ENCODE peak calls at places on chromosomes 7 and 10, in nine cellular contexts. One of them, this sample, is unnamed.
A peak's percentile ranks its signal among the peaks of the same experiment; 100 is the strongest.

GRCh38 chr7:146053492-146053891 is 63.1 kb upstream of the CNTNAP2 start:
- DNase-seq in activated naive CD4-positive, alpha-beta T cell treated with anti-CD3 and anti-CD28 coated beads, Interleukin-2, amount 10 ng/mL, durations not matched to agents 7 days and 5 days: no peak
- DNase-seq in Calu3: no peak
- DNase-seq in Ammon's horn: no peak
- DNase-seq in cardiac fibroblast: no peak
- DNase-seq in fibroblast of the aortic adventitia: no peak
- DNase-seq in HuH-7.5: no peak
- DNase-seq in KG1: no peak
- DNase-seq in NT2/D1: no peak
- DNase-seq in this sample: no peak

GRCh38 chr10:6840766-6841165 is 260.7 kb upstream of the PRKCQ start:
- DNase-seq in cardiac fibroblast: peak; percentile 82
- DNase-seq in KG1: no peak
- DNase-seq in HuH-7.5: no peak
- DNase-seq in NT2/D1: no peak
- DNase-seq in Ammon's horn: peak; percentile 21
- DNase-seq in fibroblast of the aortic adventitia: peak; percentile 68
- DNase-seq in activated naive CD4-positive, alpha-beta T cell treated with anti-CD3 and anti-CD28 coated beads, Interleukin-2, amount 10 ng/mL, durations not matched to agents 7 days and 5 days: no peak
- DNase-seq in Calu3: no peak
- DNase-seq in this sample: no peak

GRCh38 chr7:156650042-156650441 is 9.5 kb downstream of the RNF32 start:
- DNase-seq in KG1: no peak
- DNase-seq in activated naive CD4-positive, alpha-beta T cell treated with anti-CD3 and anti-CD28 coated beads, Interleukin-2, amount 10 ng/mL, durations not matched to agents 7 days and 5 days: peak; percentile 27
- DNase-seq in HuH-7.5: peak; percentile 43
- DNase-seq in fibroblast of the aortic adventitia: no peak
- DNase-seq in Calu3: peak; percentile 30
- DNase-seq in NT2/D1: no peak
- DNase-seq in Ammon's horn: no peak
- DNase-seq in cardiac fibroblast: no peak
- DNase-seq in this sample: no peak

GRCh38 chr10:112815238-112816032 is 134.6 kb upstream of the TCF7L2 start:
- DNase-seq in NT2/D1: no peak
- DNase-seq in Ammon's horn: no peak
- DNase-seq in activated naive CD4-positive, alpha-beta T cell treated with anti-CD3 and anti-CD28 coated beads, Interleukin-2, amount 10 ng/mL, durations not matched to agents 7 days and 5 days: no peak
- DNase-seq in fibroblast of the aortic adventitia: peak; percentile 44
- DNase-seq in KG1: no peak
- DNase-seq in cardiac fibroblast: peak; percentile 54
- DNase-seq in HuH-7.5: peak; percentile 52
- DNase-seq in Calu3: no peak
- DNase-seq in this sample: no peak

GRCh38 chr7:108316708-108317107 is 139.5 kb downstream of the NRCAM start:
- DNase-seq in cardiac fibroblast: no peak
- DNase-seq in Ammon's horn: no peak
- DNase-seq in Calu3: no peak
- DNase-seq in HuH-7.5: no peak
- DNase-seq in NT2/D1: no peak
- DNase-seq in fibroblast of the aortic adventitia: no peak
- DNase-seq in activated naive CD4-positive, alpha-beta T cell treated with anti-CD3 and anti-CD28 coated beads, Interleukin-2, amount 10 ng/mL, durations not matched to agents 7 days and 5 days: no peak
- DNase-seq in KG1: no peak
- DNase-seq in this sample: no peak

GRCh38 chr10:50325449-50326188 is 74.3 kb upstream of the ASAH2 start:
- DNase-seq in activated naive CD4-positive, alpha-beta T cell treated with anti-CD3 and anti-CD28 coated beads, Interleukin-2, amount 10 ng/mL, durations not matched to agents 7 days and 5 days: peak; percentile 20
- DNase-seq in NT2/D1: peak; percentile 35
- DNase-seq in cardiac fibroblast: peak; percentile 95
- DNase-seq in HuH-7.5: no peak
- DNase-seq in KG1: no peak
- DNase-seq in Calu3: peak; percentile 39
- DNase-seq in Ammon's horn: no peak
- DNase-seq in fibroblast of the aortic adventitia: peak; percentile 97
- DNase-seq in this sample: no peak

GRCh38 chr10:104143829-104144228 is 21.9 kb downstream of the SFR1 start:
- DNase-seq in Ammon's horn: no peak
- DNase-seq in activated naive CD4-positive, alpha-beta T cell treated with anti-CD3 and anti-CD28 coated beads, Interleukin-2, amount 10 ng/mL, durations not matched to agents 7 days and 5 days: no peak
- DNase-seq in Calu3: no peak
- DNase-seq in KG1: no peak
- DNase-seq in NT2/D1: no peak
- DNase-seq in fibroblast of the aortic adventitia: no peak
- DNase-seq in HuH-7.5: no peak
- DNase-seq in cardiac fibroblast: no peak
- DNase-seq in this sample: no peak

GRCh38 chr10:77458986-77459590 is 178.5 kb downstream of the KCNMA1 start:
- DNase-seq in activated naive CD4-positive, alpha-beta T cell treated with anti-CD3 and anti-CD28 coated beads, Interleukin-2, amount 10 ng/mL, durations not matched to agents 7 days and 5 days: no peak
- DNase-seq in NT2/D1: no peak
- DNase-seq in fibroblast of the aortic adventitia: peak; percentile 13
- DNase-seq in cardiac fibroblast: peak; percentile 6
- DNase-seq in Ammon's horn: no peak
- DNase-seq in HuH-7.5: no peak
- DNase-seq in Calu3: no peak
- DNase-seq in KG1: no peak
- DNase-seq in this sample: no peak

GRCh38 chr7:111090834-111091233 is at the start of gene LRRN3:
- DNase-seq in KG1: no peak
- DNase-seq in HuH-7.5: no peak
- DNase-seq in activated naive CD4-positive, alpha-beta T cell treated with anti-CD3 and anti-CD28 coated beads, Interleukin-2, amount 10 ng/mL, durations not matched to agents 7 days and 5 days: peak; percentile 82
- DNase-seq in Calu3: no peak
- DNase-seq in NT2/D1: no peak
- DNase-seq in cardiac fibroblast: peak; percentile 60
- DNase-seq in Ammon's horn: peak; percentile 94
- DNase-seq in fibroblast of the aortic adventitia: peak; percentile 49
- DNase-seq in this sample: no peak

GRCh38 chr10:88986549-88987242 is 3.9 kb upstream of the FAS start:
- DNase-seq in activated naive CD4-positive, alpha-beta T cell treated with anti-CD3 and anti-CD28 coated beads, Interleukin-2, amount 10 ng/mL, durations not matched to agents 7 days and 5 days: no peak
- DNase-seq in cardiac fibroblast: peak; percentile 68
- DNase-seq in HuH-7.5: peak; percentile 12
- DNase-seq in Ammon's horn: peak; percentile 54
- DNase-seq in Calu3: peak; percentile 34
- DNase-seq in KG1: no peak
- DNase-seq in NT2/D1: no peak
- DNase-seq in fibroblast of the aortic adventitia: peak; percentile 69
- DNase-seq in this sample: no peak